ENCODE peak calls at places on chromosomes 2 and 18, in eight cellular contexts. One of them, this sample, is unnamed.

GRCh38 chr18:61710082-61710620 is 182.7 kb downstream of the RNF152 start:
- DNase-seq in SK-N-SH: no peak
- DNase-seq in H1: no peak
- DNase-seq in lung: no peak
- DNase-seq in thyroid gland: no peak
- DNase-seq in OCI-LY7: no peak
- DNase-seq in brain microvascular endothelial cell: no peak
- DNase-seq in colonic mucosa: peak; percentile 69
- DNase-seq in this sample: no peak

GRCh38 chr18:63518178-63519012 is 23.8 kb upstream of the SERPINB12 start:
- DNase-seq in SK-N-SH: peak; percentile 35
- DNase-seq in H1: peak; percentile 60
- DNase-seq in lung: peak; percentile 66
- DNase-seq in thyroid gland: peak; percentile 57
- DNase-seq in OCI-LY7: peak; percentile 74
- DNase-seq in brain microvascular endothelial cell: peak; percentile 65
- DNase-seq in colonic mucosa: peak; percentile 66
- DNase-seq in this sample: peak; percentile 56

GRCh38 chr2:240905176-240905781 is 857 bp upstream of the CROCC2 start:
- DNase-seq in SK-N-SH: no peak
- DNase-seq in H1: no peak
- DNase-seq in lung: no peak
- DNase-seq in thyroid gland: no peak
- DNase-seq in OCI-LY7: no peak
- DNase-seq in brain microvascular endothelial cell: no peak
- DNase-seq in colonic mucosa: no peak
- DNase-seq in this sample: no peak

GRCh38 chr2:15747172-15747550 is 155.5 kb downstream of the DDX1 start:
- DNase-seq in SK-N-SH: no peak
- DNase-seq in H1: no peak
- DNase-seq in lung: no peak
- DNase-seq in thyroid gland: no peak
- DNase-seq in OCI-LY7: no peak
- DNase-seq in brain microvascular endothelial cell: no peak
- DNase-seq in colonic mucosa: no peak
- DNase-seq in this sample: no peak

GRCh38 chr2:88832256-88832991 is 141.0 kb downstream of the RPIA start:
- DNase-seq in SK-N-SH: no peak
- DNase-seq in H1: no peak
- DNase-seq in lung: no peak
- DNase-seq in thyroid gland: no peak
- DNase-seq in OCI-LY7: peak; percentile 92
- DNase-seq in brain microvascular endothelial cell: no peak
- DNase-seq in colonic mucosa: no peak
- DNase-seq in this sample: no peak

GRCh38 chr2:110219496-110220192 is 7.3 kb upstream of the MTLN start:
- DNase-seq in SK-N-SH: no peak
- DNase-seq in H1: no peak
- DNase-seq in lung: no peak
- DNase-seq in thyroid gland: no peak
- DNase-seq in OCI-LY7: no peak
- DNase-seq in brain microvascular endothelial cell: peak; percentile 11
- DNase-seq in colonic mucosa: no peak
- DNase-seq in this sample: peak; percentile 29

GRCh38 chr2:62478093-62478580 is 27.9 kb downstream of the TMEM17 start:
- DNase-seq in SK-N-SH: no peak
- DNase-seq in H1: no peak
- DNase-seq in lung: no peak
- DNase-seq in thyroid gland: no peak
- DNase-seq in OCI-LY7: peak; percentile 24
- DNase-seq in brain microvascular endothelial cell: no peak
- DNase-seq in colonic mucosa: peak; percentile 32
- DNase-seq in this sample: no peak

GRCh38 chr2:204931562-204931961 is 386.3 kb downstream of the PARD3B start:
- DNase-seq in SK-N-SH: no peak
- DNase-seq in H1: no peak
- DNase-seq in lung: no peak
- DNase-seq in thyroid gland: no peak
- DNase-seq in OCI-LY7: no peak
- DNase-seq in brain microvascular endothelial cell: no peak
- DNase-seq in colonic mucosa: no peak
- DNase-seq in this sample: no peak

GRCh38 chr2:119301413-119301812 is 65.2 kb downstream of the C2orf76 start:
- DNase-seq in SK-N-SH: no peak
- DNase-seq in H1: no peak
- DNase-seq in lung: no peak
- DNase-seq in thyroid gland: no peak
- DNase-seq in OCI-LY7: no peak
- DNase-seq in brain microvascular endothelial cell: peak; percentile 51
- DNase-seq in colonic mucosa: no peak
- DNase-seq in this sample: no peak

GRCh38 chr18:51936115-51936514 is 403.9 kb upstream of the DCC start:
- DNase-seq in SK-N-SH: no peak
- DNase-seq in H1: no peak
- DNase-seq in lung: no peak
- DNase-seq in thyroid gland: no peak
- DNase-seq in OCI-LY7: no peak
- DNase-seq in brain microvascular endothelial cell: no peak
- DNase-seq in colonic mucosa: no peak
- DNase-seq in this sample: no peak

GRCh38 chr2:195026261-195026660 is 630.8 kb upstream of the SLC39A10 start:
- DNase-seq in SK-N-SH: no peak
- DNase-seq in H1: no peak
- DNase-seq in lung: no peak
- DNase-seq in thyroid gland: no peak
- DNase-seq in OCI-LY7: no peak
- DNase-seq in brain microvascular endothelial cell: peak; percentile 2
- DNase-seq in colonic mucosa: no peak
- DNase-seq in this sample: no peak

GRCh38 chr2:38076250-38076709 is 329 bp upstream of the CYP1B1 start:
- DNase-seq in SK-N-SH: peak; percentile 95
- DNase-seq in H1: peak; percentile 87
- DNase-seq in lung: peak; percentile 83
- DNase-seq in thyroid gland: peak; percentile 72
- DNase-seq in OCI-LY7: no peak
- DNase-seq in brain microvascular endothelial cell: peak; percentile 61
- DNase-seq in colonic mucosa: peak; percentile 67
- DNase-seq in this sample: peak; percentile 62

GRCh38 chr2:234917245-234917975 is 34.4 kb upstream of the SH3BP4 start:
- DNase-seq in SK-N-SH: no peak
- DNase-seq in H1: no peak
- DNase-seq in lung: no peak
- DNase-seq in thyroid gland: no peak
- DNase-seq in OCI-LY7: no peak
- DNase-seq in brain microvascular endothelial cell: no peak
- DNase-seq in colonic mucosa: no peak
- DNase-seq in this sample: no peak

GRCh38 chr2:170222842-170223241 is 44.9 kb downstream of the MYO3B start:
- DNase-seq in SK-N-SH: no peak
- DNase-seq in H1: no peak
- DNase-seq in lung: no peak
- DNase-seq in thyroid gland: no peak
- DNase-seq in OCI-LY7: no peak
- DNase-seq in brain microvascular endothelial cell: no peak
- DNase-seq in colonic mucosa: no peak
- DNase-seq in this sample: no peak

GRCh38 chr2:226905718-226906438 is 70.0 kb downstream of the RHBDD1 start:
- DNase-seq in SK-N-SH: no peak
- DNase-seq in H1: no peak
- DNase-seq in lung: no peak
- DNase-seq in thyroid gland: no peak
- DNase-seq in OCI-LY7: peak; percentile 93
- DNase-seq in brain microvascular endothelial cell: no peak
- DNase-seq in colonic mucosa: no peak
- DNase-seq in this sample: no peak

GRCh38 chr18:68494802-68495560 is 219.9 kb downstream of the TMX3 start:
- DNase-seq in SK-N-SH: no peak
- DNase-seq in H1: no peak
- DNase-seq in lung: no peak
- DNase-seq in thyroid gland: no peak
- DNase-seq in OCI-LY7: no peak
- DNase-seq in brain microvascular endothelial cell: peak; percentile 56
- DNase-seq in colonic mucosa: no peak
- DNase-seq in this sample: peak; percentile 78

GRCh38 chr2:1556776-1557466 is 143.7 kb downstream of the TPO start:
- DNase-seq in SK-N-SH: no peak
- DNase-seq in H1: no peak
- DNase-seq in lung: no peak
- DNase-seq in thyroid gland: peak; percentile 86
- DNase-seq in OCI-LY7: no peak
- DNase-seq in brain microvascular endothelial cell: peak; percentile 93
- DNase-seq in colonic mucosa: no peak
- DNase-seq in this sample: no peak

GRCh38 chr2:64295326-64296149 is 151.3 kb upstream of the PELI1 start:
- DNase-seq in SK-N-SH: no peak
- DNase-seq in H1: no peak
- DNase-seq in lung: no peak
- DNase-seq in thyroid gland: no peak
- DNase-seq in OCI-LY7: no peak
- DNase-seq in brain microvascular endothelial cell: no peak
- DNase-seq in colonic mucosa: no peak
- DNase-seq in this sample: no peak

DNA sequence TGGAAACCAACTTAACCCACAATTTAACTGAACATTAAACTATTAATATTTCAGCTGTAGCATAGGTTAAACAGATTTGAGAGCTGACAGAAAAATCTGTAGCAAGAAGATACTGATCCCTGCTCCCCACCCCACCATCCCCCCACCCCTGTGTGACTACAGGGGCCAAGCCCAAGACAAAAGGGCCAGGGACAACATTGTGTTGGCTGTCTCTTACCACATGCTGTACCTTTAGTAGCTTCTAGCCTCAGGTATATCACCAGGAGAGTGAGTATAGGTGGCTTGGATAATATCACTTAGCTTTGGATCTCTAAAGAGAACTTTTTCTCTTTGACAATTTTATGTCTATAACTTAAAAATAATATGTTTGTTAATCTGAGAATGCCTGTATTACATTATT is 140.7 kb downstream of the AGPS start:
- DNase-seq in SK-N-SH: no peak
- DNase-seq in H1: no peak
- DNase-seq in lung: no peak
- DNase-seq in thyroid gland: no peak
- DNase-seq in OCI-LY7: no peak
- DNase-seq in brain microvascular endothelial cell: no peak
- DNase-seq in colonic mucosa: no peak
- DNase-seq in this sample: no peak
- TF ChIP-seq CTCF in SK-N-SH: no peak
- TF ChIP-seq CTCF in H1: no peak
- TF ChIP-seq CTCF in lung: no peak
- TF ChIP-seq CTCF in thyroid gland: no peak
- TF ChIP-seq CTCF in OCI-LY7: no peak
- TF ChIP-seq CTCF in brain microvascular endothelial cell: no peak
- TF ChIP-seq CTCF in colonic mucosa: no peak
- TF ChIP-seq CTCF in this sample: no peak

DNA sequence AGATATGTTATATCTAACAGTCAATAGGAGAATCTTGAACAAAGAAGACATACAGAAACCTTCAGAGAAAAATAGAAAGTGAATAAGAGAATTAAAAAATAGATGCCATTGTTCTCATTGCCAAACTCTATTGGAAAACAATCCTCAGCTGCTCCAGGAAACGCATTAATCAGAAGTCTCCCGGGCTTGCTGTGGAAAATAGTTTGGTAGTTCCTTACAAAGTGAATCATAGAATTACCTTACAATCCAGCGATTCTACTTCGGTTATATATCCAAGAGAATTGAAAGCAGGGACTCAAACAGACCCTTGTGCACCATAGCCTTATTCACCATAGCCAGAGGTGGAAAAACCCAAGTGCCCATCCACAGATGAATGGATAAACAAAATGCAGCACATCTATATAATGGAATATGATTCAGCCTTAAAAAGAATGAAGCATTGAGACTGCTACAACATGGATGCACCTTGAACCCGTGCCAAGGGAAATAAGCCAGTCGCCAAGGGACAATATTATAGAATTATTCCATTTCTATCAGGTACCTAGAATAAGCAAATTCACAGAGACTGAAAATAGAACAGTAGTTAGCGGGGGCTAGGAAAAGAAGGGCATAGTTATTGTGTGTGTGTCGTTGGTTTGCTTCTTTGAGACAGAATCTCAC is 21.9 kb upstream of the CHRNA1 start:
- DNase-seq in SK-N-SH: no peak
- DNase-seq in H1: no peak
- DNase-seq in lung: no peak
- DNase-seq in thyroid gland: no peak
- DNase-seq in OCI-LY7: no peak
- DNase-seq in brain microvascular endothelial cell: no peak
- DNase-seq in colonic mucosa: no peak
- DNase-seq in this sample: no peak
- H3K4me3 ChIP-seq in SK-N-SH: no peak overlapping the region
- H3K4me3 ChIP-seq in H1: no peak overlapping the region
- H3K4me3 ChIP-seq in lung: no peak overlapping the region
- H3K4me3 ChIP-seq in thyroid gland: no peak overlapping the region
- H3K4me3 ChIP-seq in OCI-LY7: no peak overlapping the region
- H3K4me3 ChIP-seq in brain microvascular endothelial cell: no peak overlapping the region
- H3K4me3 ChIP-seq in colonic mucosa: no peak overlapping the region
- H3K4me3 ChIP-seq in this sample: no peak overlapping the region

DNA sequence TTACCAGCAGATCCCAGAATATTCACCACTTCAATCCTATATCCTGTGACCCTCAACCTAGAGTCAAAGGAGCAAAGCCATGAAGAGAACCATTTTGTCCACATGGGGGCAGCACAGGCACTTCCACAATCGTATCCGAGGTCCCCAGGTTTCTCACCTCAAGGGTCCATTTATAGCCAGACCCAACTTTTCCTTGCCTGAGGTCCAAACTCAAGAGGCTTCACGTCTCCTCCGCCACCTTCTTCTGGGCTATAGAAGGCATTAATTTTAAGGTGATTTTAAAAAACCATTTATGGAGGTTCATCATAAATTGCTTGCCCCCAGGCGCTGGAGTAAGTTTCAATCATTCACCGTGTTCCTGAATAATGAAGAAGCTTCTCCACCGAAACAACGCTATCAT is 111.6 kb upstream of the NABP1 start:
- DNase-seq in SK-N-SH: peak; percentile 66
- DNase-seq in H1: peak; percentile 90
- DNase-seq in lung: peak; percentile 64
- DNase-seq in thyroid gland: peak; percentile 53
- DNase-seq in OCI-LY7: peak; percentile 67
- DNase-seq in brain microvascular endothelial cell: peak; percentile 55
- DNase-seq in colonic mucosa: peak; percentile 70
- DNase-seq in this sample: peak; percentile 55
- TF ChIP-seq CTCF in SK-N-SH: peak; percentile 88
- TF ChIP-seq CTCF in H1: peak; percentile 89
- TF ChIP-seq CTCF in lung: peak; percentile 58
- TF ChIP-seq CTCF in thyroid gland: peak; percentile 49
- TF ChIP-seq CTCF in OCI-LY7: peak; percentile 86
- TF ChIP-seq CTCF in brain microvascular endothelial cell: peak; percentile 88
- TF ChIP-seq CTCF in colonic mucosa: peak; percentile 63
- TF ChIP-seq CTCF in this sample: peak; percentile 80

GRCh38 chr2:233439191-233439590 is 84.9 kb downstream of the DGKD start:
- DNase-seq in SK-N-SH: no peak
- DNase-seq in H1: no peak
- DNase-seq in lung: no peak
- DNase-seq in thyroid gland: no peak
- DNase-seq in OCI-LY7: no peak
- DNase-seq in brain microvascular endothelial cell: no peak
- DNase-seq in colonic mucosa: no peak
- DNase-seq in this sample: no peak
- H3K4me3 ChIP-seq in SK-N-SH: no peak overlapping the region
- H3K4me3 ChIP-seq in H1: no peak overlapping the region
- H3K4me3 ChIP-seq in lung: no peak overlapping the region
- H3K4me3 ChIP-seq in thyroid gland: no peak overlapping the region
- H3K4me3 ChIP-seq in OCI-LY7: no peak overlapping the region
- H3K4me3 ChIP-seq in brain microvascular endothelial cell: no peak overlapping the region
- H3K4me3 ChIP-seq in colonic mucosa: no peak overlapping the region
- H3K4me3 ChIP-seq in this sample: no peak overlapping the region

GRCh38 chr2:222673883-222674282 is 2.4 kb downstream of the MOGAT1 start:
- DNase-seq in SK-N-SH: no peak
- DNase-seq in H1: no peak
- DNase-seq in lung: no peak
- DNase-seq in thyroid gland: no peak
- DNase-seq in OCI-LY7: no peak
- DNase-seq in brain microvascular endothelial cell: no peak
- DNase-seq in colonic mucosa: no peak
- DNase-seq in this sample: no peak
- TF ChIP-seq CTCF in SK-N-SH: no peak
- TF ChIP-seq CTCF in H1: peak; percentile 10
- TF ChIP-seq CTCF in lung: no peak
- TF ChIP-seq CTCF in thyroid gland: no peak
- TF ChIP-seq CTCF in OCI-LY7: no peak
- TF ChIP-seq CTCF in brain microvascular endothelial cell: no peak
- TF ChIP-seq CTCF in colonic mucosa: no peak
- TF ChIP-seq CTCF in this sample: no peak

This sample was measured in HFF-Myc.